ENCODE peak calls at places on chromosomes 6 and 20, in nine cellular contexts. E is SJSA1; P is GM12878; J is CD8-positive, alpha-beta T cell; A is ovary; H is adrenal gland; F is CD8-positive, alpha-beta memory T cell; V is small intestine; U is psoas muscle. M is an unnamed sample.

GRCh38 chr6:118739976-118740771 is 88.8 kb upstream of the CEP85L start:
- DNase-seq in E (no peak), P (no peak), J (no peak), A (no peak), H (no peak), F (no peak), V (no peak), U (no peak), M (no peak)

GRCh38 chr20:38497246-38497645 is 24.6 kb downstream of the RALGAPB start:
- DNase-seq in E (peak; percentile 67), P (no peak), J (no peak), A (no peak), H (peak; percentile 21), F (no peak), V (no peak), U (no peak), M (no peak)

GRCh38 chr6:105191351-105191750 is 11.5 kb upstream of the POPDC3 start:
- DNase-seq in E (no peak), P (no peak), J (no peak), A (no peak), H (no peak), F (no peak), V (no peak), U (no peak), M (no peak)

GRCh38 chr6:112269979-112270378 is 15.6 kb upstream of the LAMA4 start:
- DNase-seq in E (no peak), P (no peak), J (no peak), A (no peak), H (no peak), F (no peak), V (no peak), U (no peak), M (no peak)

GRCh38 chr6:36759177-36759757 is 61.6 kb downstream of the RAB44 start:
- DNase-seq in E (peak; percentile 78), P (no peak), J (peak; percentile 81), A (peak; percentile 85), H (peak; percentile 74), F (peak; percentile 75), V (peak; percentile 77), U (peak; percentile 91), M (peak; percentile 88)

GRCh38 chr6:163263998-163264661 is 150.4 kb upstream of the QKI start:
- DNase-seq in E (no peak), P (no peak), J (no peak), A (no peak), H (no peak), F (no peak), V (no peak), U (peak; percentile 57), M (no peak)

GRCh38 chr6:135358907-135359459 is 138.6 kb downstream of the AHI1 start:
- DNase-seq in E (no peak), P (no peak), J (no peak), A (no peak), H (no peak), F (no peak), V (no peak), U (no peak), M (no peak)

GRCh38 chr6:36349240-36349639 is 12.6 kb upstream of the BNIP5 start:
- DNase-seq in E (no peak), P (no peak), J (peak; percentile 36), A (no peak), H (no peak), F (no peak), V (peak; percentile 74), U (no peak), M (no peak)

GRCh38 chr6:113120577-113121285 is 736.4 kb upstream of the MARCKS start:
- DNase-seq in E (peak; percentile 82), P (no peak), J (no peak), A (no peak), H (peak; percentile 23), F (no peak), V (no peak), U (no peak), M (no peak)

GRCh38 chr20:50810063-50810462 is 15.2 kb downstream of the BCAS4 start:
- DNase-seq in E (no peak), P (no peak), J (no peak), A (no peak), H (no peak), F (no peak), V (no peak), U (no peak), M (no peak)

GRCh38 chr20:23002276-23002675 is 32.8 kb upstream of the SSTR4 start:
- DNase-seq in E (no peak), P (no peak), J (no peak), A (no peak), H (no peak), F (no peak), V (no peak), U (no peak), M (no peak)

GRCh38 chr20:47620808-47621805 is 119.4 kb downstream of the NCOA3 start:
- DNase-seq in E (no peak), P (peak; percentile 32), J (no peak), A (no peak), H (no peak), F (no peak), V (peak; percentile 50), U (no peak), M (no peak)

GRCh38 chr6:78629154-78629721 is 238.1 kb upstream of the IRAK1BP1 start:
- DNase-seq in E (no peak), P (no peak), J (no peak), A (no peak), H (no peak), F (no peak), V (peak; percentile 34), U (no peak), M (no peak)

GRCh38 chr20:7010584-7010983 is 243.1 kb downstream of the BMP2 start:
- DNase-seq in E (no peak), P (no peak), J (no peak), A (no peak), H (no peak), F (no peak), V (no peak), U (no peak), M (no peak)

GRCh38 chr20:59006864-59007757 is at the start of gene CTSZ:
- DNase-seq in E (no peak), P (no peak), J (peak; percentile 40), A (peak; percentile 54), H (peak; percentile 39), F (peak; percentile 37), V (peak; percentile 86), U (peak; percentile 82), M (peak; percentile 79)

GRCh38 chr6:165515963-165516624 is 146.9 kb downstream of the PDE10A start:
- DNase-seq in E (no peak), P (no peak), J (no peak), A (no peak), H (no peak), F (no peak), V (peak; percentile 16), U (no peak), M (no peak)

GRCh38 chr20:31516166-31516565 is 1.9 kb downstream of the HM13 start:
- DNase-seq in E (no peak), P (no peak), J (no peak), A (no peak), H (no peak), F (no peak), V (no peak), U (no peak), M (no peak)
- H3K4me3 ChIP-seq in E (no peak overlapping the region), P (peak overlapping the region; percentile 90), J (no peak overlapping the region), A (peak overlapping the region; percentile 91), H (no peak overlapping the region), F (peak overlapping the region; percentile 98), V (peak overlapping the region; percentile 98), U (peak overlapping the region; percentile 99), M (peak overlapping the region; percentile 73)

GRCh38 chr20:42483694-42484303 is 705.9 kb downstream of the PTPRT start:
- DNase-seq in E (no peak), P (no peak), J (no peak), A (no peak), H (no peak), F (no peak), V (peak; percentile 32), U (no peak), M (no peak)

GRCh38 chr20:42484790-42485365 is 704.8 kb downstream of the PTPRT start:
- DNase-seq in E (no peak), P (no peak), J (no peak), A (no peak), H (no peak), F (no peak), V (no peak), U (no peak), M (no peak)

GRCh38 chr20:42484335-42484734 is 705.4 kb downstream of the PTPRT start:
- DNase-seq in E (no peak), P (no peak), J (no peak), A (no peak), H (peak; percentile 32), F (no peak), V (no peak), U (no peak), M (peak; percentile 60)

GRCh38 chr20:42482808-42483207 is 706.9 kb downstream of the PTPRT start:
- DNase-seq in E (no peak), P (no peak), J (no peak), A (no peak), H (no peak), F (no peak), V (no peak), U (no peak), M (no peak)

GRCh38 chr20:42485566-42485965 is 704.1 kb downstream of the PTPRT start:
- DNase-seq in E (no peak), P (no peak), J (no peak), A (no peak), H (no peak), F (no peak), V (no peak), U (no peak), M (no peak)
- H3K27me3 ChIP-seq in E (no peaks in the 10 kb centered on the region), P (no peaks in the 10 kb centered on the region), J (no peaks in the 10 kb centered on the region), A (no peaks in the 10 kb centered on the region), H (no peaks in the 10 kb centered on the region), F (no peaks in the 10 kb centered on the region), V (no peaks in the 10 kb centered on the region), U (no peaks in the 10 kb centered on the region), M (no peaks in the 10 kb centered on the region)

GRCh38 chr6:32946893-32947292 is 6.0 kb downstream of the HLA-DMA start:
- DNase-seq in E (no peak), P (no peak), J (no peak), A (no peak), H (no peak), F (no peak), V (no peak), U (no peak), M (no peak)
- H3K27ac ChIP-seq in E (no peak overlapping the region), P (peak overlapping the region; percentile 40), J (no peak overlapping the region), A (no peak overlapping the region), H (no peak overlapping the region), F (no peak overlapping the region), V (no peak overlapping the region), U (no peak overlapping the region), M (no peak overlapping the region)

DNA sequence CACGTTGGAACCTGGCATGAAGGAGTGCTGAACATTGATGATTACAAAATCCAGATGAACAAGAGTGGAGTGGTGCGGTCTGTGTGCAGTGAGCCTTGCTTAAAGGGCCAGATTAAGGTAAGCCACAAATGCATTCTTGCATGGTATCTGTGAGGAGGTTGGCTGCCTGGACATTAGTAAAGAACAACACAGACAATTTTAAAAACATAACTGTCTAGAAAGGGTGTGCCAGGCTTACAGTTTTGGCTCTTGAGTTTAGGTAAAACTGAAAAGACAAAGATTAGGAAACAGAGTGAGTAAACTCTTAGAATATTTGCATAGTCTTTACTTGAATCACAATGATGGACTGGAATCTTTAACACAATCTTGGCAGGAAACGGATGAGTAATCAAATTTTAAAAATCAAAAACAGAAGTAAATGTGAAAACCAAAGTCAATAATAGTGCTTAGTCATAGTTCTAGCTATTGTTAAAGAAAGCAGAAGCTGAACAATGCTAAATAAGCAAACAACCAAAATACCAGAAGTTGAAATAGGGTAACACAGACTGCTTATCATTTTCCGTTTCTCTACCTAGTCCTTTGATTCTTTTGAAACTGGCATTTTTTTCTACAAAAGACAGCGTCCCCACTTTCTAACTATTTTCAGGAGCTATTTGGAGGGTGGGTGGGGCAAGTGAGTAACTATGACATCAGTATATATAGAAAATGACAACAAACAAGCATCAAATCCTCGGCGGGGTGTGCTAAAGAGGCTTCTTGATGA is 185.9 kb upstream of the RAB32 start:
- DNase-seq in E (peak; percentile 64), P (peak; percentile 13), J (no peak), A (no peak), H (no peak), F (no peak), V (no peak), U (no peak), M (no peak)
- H3K4me3 ChIP-seq in E (peak overlapping the region; percentile 1), P (no peak overlapping the region), J (no peak overlapping the region), A (no peak overlapping the region), H (no peak overlapping the region), F (no peak overlapping the region), V (no peak overlapping the region), U (no peak overlapping the region), M (no peak overlapping the region)